ENCODE peak calls at places on chromosome X, in nine cellular contexts. Z is GM23338, K is neural progenitor cell, U is MM.1S, C is GM23248, B is HCT116, Y is OCI-LY7, S is hepatocyte, Q is SK-N-SH. D is an unnamed sample.

GRCh38 chrX:133852837-133853236 is 132.6 kb downstream of the GPC3 start:
- DNase-seq in Z (no peak), K (no peak), U (no peak), C (peak), B (no peak), Y (no peak), S (no peak), Q (no peak), D (no peak)

GRCh38 chrX:40544343-40545250 is 36.2 kb upstream of the ATP6AP2 start:
- DNase-seq in Z (no peak), K (no peak), U (no peak), C (peak), B (no peak), Y (no peak), S (no peak), Q (peak), D (peak)

GRCh38 chrX:3638280-3638873 is 75.1 kb downstream of the PRKX start:
- DNase-seq in Z (peak), K (peak), U (peak), C (peak), B (peak), Y (peak), S (peak), Q (peak), D (peak)

GRCh38 chrX:40073439-40074054 is 24.2 kb downstream of the BCOR start:
- DNase-seq in Z (no peak), K (no peak), U (no peak), C (no peak), B (no peak), Y (no peak), S (no peak), Q (no peak), D (no peak)

GRCh38 chrX:68753218-68753617 is 75.6 kb upstream of the EFNB1 start:
- DNase-seq in Z (no peak), K (no peak), U (no peak), C (no peak), B (no peak), Y (no peak), S (no peak), Q (no peak), D (no peak)

GRCh38 chrX:114581528-114582263 is 2.2 kb upstream of the HTR2C start:
- DNase-seq in Z (peak), K (peak), U (no peak), C (peak), B (no peak), Y (no peak), S (peak), Q (peak), D (no peak)

GRCh38 chrX:17584248-17584681 is 153.0 kb upstream of the SCML1 start:
- DNase-seq in Z (no peak), K (no peak), U (no peak), C (peak), B (no peak), Y (no peak), S (no peak), Q (no peak), D (peak)

GRCh38 chrX:43631841-43632240 is 24.3 kb upstream of the MAOA start:
- DNase-seq in Z (no peak), K (no peak), U (no peak), C (no peak), B (no peak), Y (no peak), S (no peak), Q (no peak), D (no peak)

GRCh38 chrX:48071064-48071985 is at the start of gene ZNF630:
- DNase-seq in Z (peak), K (peak), U (peak), C (peak), B (no peak), Y (peak), S (peak), Q (peak), D (peak)

GRCh38 chrX:69503835-69504625 is at the start of gene NALF2:
- DNase-seq in Z (peak), K (peak), U (peak), C (peak), B (peak), Y (peak), S (peak), Q (peak), D (peak)

GRCh38 chrX:108610141-108610540 is 126.2 kb downstream of the IRS4 start:
- DNase-seq in Z (no peak), K (no peak), U (no peak), C (no peak), B (no peak), Y (no peak), S (no peak), Q (no peak), D (no peak)

GRCh38 chrX:154074199-154074598 is 23.3 kb downstream of the MECP2 start:
- DNase-seq in Z (peak), K (no peak), U (no peak), C (peak), B (no peak), Y (no peak), S (no peak), Q (no peak), D (peak)
- H3K4me3 ChIP-seq in Z (no peak), K (no peak), U (no peak), C (peak), B (no peak), Y (no peak), S (no peak), Q (no peak), D (peak)

GRCh38 chrX:153941331-153942252 is 2.9 kb downstream of the RENBP start:
- DNase-seq in Z (peak), K (peak), U (no peak), C (no peak), B (no peak), Y (no peak), S (no peak), Q (no peak), D (no peak)

GRCh38 chrX:153944140-153944799 is at the start of gene RENBP:
- DNase-seq in Z (peak), K (peak), U (peak), C (no peak), B (no peak), Y (peak), S (peak), Q (peak), D (no peak)

GRCh38 chrX:153946910-153947769 is 2.7 kb upstream of the RENBP start:
- DNase-seq in Z (peak), K (peak), U (peak), C (peak), B (peak), Y (peak), S (peak), Q (peak), D (peak)

GRCh38 chrX:153945956-153946909 is 1.8 kb upstream of the RENBP start:
- DNase-seq in Z (no peak), K (no peak), U (no peak), C (no peak), B (no peak), Y (no peak), S (no peak), Q (no peak), D (no peak)

GRCh38 chrX:153944800-153945150 is 332 bp upstream of the RENBP start:
- DNase-seq in Z (no peak), K (no peak), U (no peak), C (no peak), B (no peak), Y (no peak), S (no peak), Q (no peak), D (no peak)
- H3K4me2 ChIP-seq in Z (no peak), K (peak), U (peak), C (no peak), B (no peak), Y (peak), S (peak), Q (no peak), D (no peak)

DNA sequence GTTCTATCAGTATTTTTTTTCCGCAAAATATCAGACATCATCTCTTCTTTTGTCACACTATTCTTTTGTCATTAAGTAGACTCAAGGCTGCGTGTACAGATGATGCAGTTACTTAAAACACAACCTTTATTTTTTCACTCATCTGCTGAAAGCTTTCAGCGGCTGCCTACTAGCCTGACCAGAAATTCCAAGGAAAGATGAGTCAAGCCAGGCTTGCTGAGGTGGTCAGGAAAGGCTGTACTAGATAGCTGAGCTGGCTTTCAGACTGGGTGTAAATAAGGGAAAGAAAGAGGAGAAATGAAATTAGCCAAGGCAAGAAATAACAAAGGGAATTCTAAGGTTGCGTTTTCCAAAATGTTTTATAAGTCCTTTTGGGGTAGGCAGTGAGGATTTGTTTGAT is 17.9 kb downstream of the STK26 start:
- DNase-seq in Z (peak), K (peak), U (no peak), C (peak), B (no peak), Y (no peak), S (no peak), Q (no peak), D (peak)
- TF ChIP-seq EZH2phosphoT487 in Z (no peak), K (no peak), U (no peak), C (no peak), B (no peak), Y (no peak), S (no peak), Q (no peak), D (no peak)

GRCh38 chrX:153688534-153688899 is 791 bp downstream of the SLC6A8 start:
- DNase-seq in Z (no peak), K (no peak), U (no peak), C (peak), B (no peak), Y (no peak), S (no peak), Q (no peak), D (no peak)
- H3K4me3 ChIP-seq in Z (peak), K (peak), U (no peak), C (peak), B (peak), Y (no peak), S (peak), Q (peak), D (peak)

GRCh38 chrX:8030361-8030760 is 103.1 kb upstream of the PNPLA4 start:
- DNase-seq in Z (no peak), K (no peak), U (no peak), C (no peak), B (no peak), Y (no peak), S (no peak), Q (no peak), D (peak)

GRCh38 chrX:8033175-8033574 is 106.0 kb upstream of the PNPLA4 start:
- DNase-seq in Z (no peak), K (no peak), U (no peak), C (no peak), B (no peak), Y (no peak), S (no peak), Q (no peak), D (no peak)

GRCh38 chrX:8025705-8026104 is 98.5 kb upstream of the PNPLA4 start:
- DNase-seq in Z (no peak), K (no peak), U (no peak), C (no peak), B (no peak), Y (no peak), S (no peak), Q (no peak), D (no peak)

GRCh38 chrX:8027876-8028275 is 100.7 kb upstream of the PNPLA4 start:
- DNase-seq in Z (peak), K (no peak), U (no peak), C (no peak), B (no peak), Y (no peak), S (no peak), Q (no peak), D (no peak)
- H3K4me2 ChIP-seq in Z (peak), K (no peak), U (no peak), C (no peak), B (no peak), Y (no peak), S (no peak), Q (no peak), D (no peak)

D was measured in PC-3.